ENCODE peak calls at places on chromosomes 12 and 14, in nine cellular contexts. One of them, this sample, is unnamed.

GRCh38 chr14:43786066-43786762 is 720.9 kb downstream of the FSCB start:
- DNase-seq in adrenal gland: no peak
- DNase-seq in tibial nerve: no peak
- DNase-seq in breast epithelium: no peak
- DNase-seq in pancreas: no peak
- DNase-seq in WERI-Rb-1: no peak
- DNase-seq in dorsolateral prefrontal cortex: no peak
- DNase-seq in Peyer's patch: no peak
- DNase-seq in upper lobe of right lung: no peak
- DNase-seq in this sample: no peak

GRCh38 chr12:127052491-127053232 is 1214.3 kb upstream of the TMEM132C start:
- DNase-seq in upper lobe of right lung: no peak
- DNase-seq in breast epithelium: no peak
- DNase-seq in pancreas: no peak
- DNase-seq in Peyer's patch: no peak
- DNase-seq in adrenal gland: no peak
- DNase-seq in dorsolateral prefrontal cortex: no peak
- DNase-seq in tibial nerve: no peak
- DNase-seq in WERI-Rb-1: no peak
- DNase-seq in this sample: peak; percentile 86

GRCh38 chr14:26828741-26829140 is 230.9 kb upstream of the NOVA1 start:
- DNase-seq in tibial nerve: no peak
- DNase-seq in Peyer's patch: no peak
- DNase-seq in dorsolateral prefrontal cortex: no peak
- DNase-seq in pancreas: no peak
- DNase-seq in breast epithelium: no peak
- DNase-seq in WERI-Rb-1: no peak
- DNase-seq in upper lobe of right lung: no peak
- DNase-seq in adrenal gland: no peak
- DNase-seq in this sample: no peak

GRCh38 chr14:28975084-28975483 is 208.5 kb downstream of the FOXG1 start:
- DNase-seq in WERI-Rb-1: no peak
- DNase-seq in breast epithelium: no peak
- DNase-seq in tibial nerve: no peak
- DNase-seq in upper lobe of right lung: no peak
- DNase-seq in adrenal gland: no peak
- DNase-seq in pancreas: no peak
- DNase-seq in dorsolateral prefrontal cortex: no peak
- DNase-seq in Peyer's patch: no peak
- DNase-seq in this sample: no peak

GRCh38 chr12:86254399-86255107 is 1.6 kb downstream of the MGAT4C start:
- DNase-seq in adrenal gland: no peak
- DNase-seq in tibial nerve: no peak
- DNase-seq in breast epithelium: no peak
- DNase-seq in Peyer's patch: no peak
- DNase-seq in pancreas: no peak
- DNase-seq in WERI-Rb-1: no peak
- DNase-seq in dorsolateral prefrontal cortex: no peak
- DNase-seq in upper lobe of right lung: no peak
- DNase-seq in this sample: no peak

GRCh38 chr12:70549340-70550179 is 87.7 kb downstream of the PTPRB start:
- DNase-seq in Peyer's patch: no peak
- DNase-seq in WERI-Rb-1: no peak
- DNase-seq in tibial nerve: no peak
- DNase-seq in upper lobe of right lung: no peak
- DNase-seq in dorsolateral prefrontal cortex: no peak
- DNase-seq in pancreas: no peak
- DNase-seq in adrenal gland: no peak
- DNase-seq in breast epithelium: no peak
- DNase-seq in this sample: no peak

GRCh38 chr14:56195219-56195618 is 77.0 kb downstream of the PELI2 start:
- DNase-seq in Peyer's patch: no peak
- DNase-seq in dorsolateral prefrontal cortex: no peak
- DNase-seq in breast epithelium: no peak
- DNase-seq in adrenal gland: no peak
- DNase-seq in tibial nerve: no peak
- DNase-seq in pancreas: no peak
- DNase-seq in WERI-Rb-1: no peak
- DNase-seq in upper lobe of right lung: no peak
- DNase-seq in this sample: no peak

GRCh38 chr12:68259318-68259940 is 6.0 kb upstream of the IL22 start:
- DNase-seq in breast epithelium: no peak
- DNase-seq in dorsolateral prefrontal cortex: no peak
- DNase-seq in tibial nerve: no peak
- DNase-seq in Peyer's patch: no peak
- DNase-seq in pancreas: no peak
- DNase-seq in upper lobe of right lung: no peak
- DNase-seq in adrenal gland: no peak
- DNase-seq in WERI-Rb-1: no peak
- DNase-seq in this sample: peak; percentile 82

GRCh38 chr12:49535921-49536525 is 2.8 kb upstream of the KCNH3 start:
- DNase-seq in tibial nerve: no peak
- DNase-seq in breast epithelium: no peak
- DNase-seq in pancreas: no peak
- DNase-seq in dorsolateral prefrontal cortex: no peak
- DNase-seq in WERI-Rb-1: no peak
- DNase-seq in Peyer's patch: no peak
- DNase-seq in upper lobe of right lung: no peak
- DNase-seq in adrenal gland: no peak
- DNase-seq in this sample: peak; percentile 89

GRCh38 chr12:104944252-104944651 is 13.8 kb downstream of the SLC41A2 start:
- DNase-seq in adrenal gland: no peak
- DNase-seq in pancreas: no peak
- DNase-seq in upper lobe of right lung: no peak
- DNase-seq in tibial nerve: no peak
- DNase-seq in breast epithelium: no peak
- DNase-seq in WERI-Rb-1: no peak
- DNase-seq in dorsolateral prefrontal cortex: no peak
- DNase-seq in Peyer's patch: no peak
- DNase-seq in this sample: no peak

GRCh38 chr12:12901158-12901791 is 9.9 kb downstream of the GPRC5A start:
- DNase-seq in breast epithelium: no peak
- DNase-seq in pancreas: no peak
- DNase-seq in upper lobe of right lung: no peak
- DNase-seq in Peyer's patch: no peak
- DNase-seq in dorsolateral prefrontal cortex: peak; percentile 48
- DNase-seq in WERI-Rb-1: peak; percentile 77
- DNase-seq in tibial nerve: peak; percentile 64
- DNase-seq in adrenal gland: peak; percentile 89
- DNase-seq in this sample: peak; percentile 86

GRCh38 chr12:92324849-92325500 is 179.3 kb upstream of the BTG1 start:
- DNase-seq in WERI-Rb-1: peak; percentile 83
- DNase-seq in breast epithelium: no peak
- DNase-seq in upper lobe of right lung: no peak
- DNase-seq in adrenal gland: no peak
- DNase-seq in Peyer's patch: no peak
- DNase-seq in dorsolateral prefrontal cortex: no peak
- DNase-seq in pancreas: no peak
- DNase-seq in tibial nerve: no peak
- DNase-seq in this sample: no peak

GRCh38 chr12:125853670-125854069 is 788.4 kb downstream of the AACS start:
- DNase-seq in pancreas: no peak
- DNase-seq in dorsolateral prefrontal cortex: no peak
- DNase-seq in adrenal gland: no peak
- DNase-seq in tibial nerve: no peak
- DNase-seq in breast epithelium: no peak
- DNase-seq in upper lobe of right lung: no peak
- DNase-seq in WERI-Rb-1: no peak
- DNase-seq in Peyer's patch: no peak
- DNase-seq in this sample: no peak

GRCh38 chr12:11651785-11652184 is 2.3 kb downstream of the ETV6 start:
- DNase-seq in adrenal gland: no peak
- DNase-seq in pancreas: no peak
- DNase-seq in dorsolateral prefrontal cortex: no peak
- DNase-seq in upper lobe of right lung: no peak
- DNase-seq in breast epithelium: no peak
- DNase-seq in tibial nerve: no peak
- DNase-seq in WERI-Rb-1: no peak
- DNase-seq in Peyer's patch: no peak
- DNase-seq in this sample: no peak

DNA sequence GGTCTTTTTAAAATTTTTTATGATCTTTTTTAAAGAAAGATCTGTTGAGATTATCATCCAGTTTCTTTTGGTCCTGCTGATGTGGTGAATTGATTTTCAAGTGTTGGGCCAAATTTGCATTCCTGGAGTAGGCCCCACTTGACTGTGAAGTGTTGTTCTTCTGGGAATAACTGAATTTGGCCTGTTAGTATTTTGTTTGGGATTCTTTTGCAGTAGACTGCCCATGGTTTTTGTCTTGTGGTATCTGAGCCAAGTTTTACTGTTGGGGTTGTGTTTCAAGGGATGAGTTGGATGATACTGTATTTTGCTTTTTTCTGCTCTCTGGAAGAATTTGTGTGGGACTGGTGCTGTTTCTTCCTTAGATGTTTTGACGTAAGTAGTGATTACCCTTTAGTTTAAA is 4.0 kb upstream of the SYCP3 start:
- DNase-seq in adrenal gland: no peak
- DNase-seq in dorsolateral prefrontal cortex: no peak
- DNase-seq in upper lobe of right lung: no peak
- DNase-seq in tibial nerve: no peak
- DNase-seq in WERI-Rb-1: no peak
- DNase-seq in breast epithelium: no peak
- DNase-seq in Peyer's patch: no peak
- DNase-seq in pancreas: no peak
- DNase-seq in this sample: peak; percentile 74
- H3K27ac ChIP-seq in adrenal gland: no peak overlapping the region
- H3K27ac ChIP-seq in dorsolateral prefrontal cortex: no peak overlapping the region
- H3K27ac ChIP-seq in upper lobe of right lung: no peak overlapping the region
- H3K27ac ChIP-seq in tibial nerve: no peak overlapping the region
- H3K27ac ChIP-seq in WERI-Rb-1: no peak overlapping the region
- H3K27ac ChIP-seq in breast epithelium: no peak overlapping the region
- H3K27ac ChIP-seq in Peyer's patch: no peak overlapping the region
- H3K27ac ChIP-seq in pancreas: no peak overlapping the region
- H3K27ac ChIP-seq in this sample: no peak overlapping the region

GRCh38 chr12:114438635-114439256 is 32.8 kb upstream of the TBX5 start:
- DNase-seq in tibial nerve: no peak
- DNase-seq in adrenal gland: no peak
- DNase-seq in breast epithelium: no peak
- DNase-seq in Peyer's patch: no peak
- DNase-seq in dorsolateral prefrontal cortex: no peak
- DNase-seq in pancreas: no peak
- DNase-seq in upper lobe of right lung: no peak
- DNase-seq in WERI-Rb-1: no peak
- DNase-seq in this sample: no peak

GRCh38 chr12:114440450-114441383 is 34.8 kb upstream of the TBX5 start:
- DNase-seq in Peyer's patch: no peak
- DNase-seq in breast epithelium: no peak
- DNase-seq in upper lobe of right lung: no peak
- DNase-seq in adrenal gland: no peak
- DNase-seq in WERI-Rb-1: no peak
- DNase-seq in tibial nerve: no peak
- DNase-seq in dorsolateral prefrontal cortex: no peak
- DNase-seq in pancreas: no peak
- DNase-seq in this sample: no peak

GRCh38 chr12:114443607-114444421 is 37.9 kb upstream of the TBX5 start:
- DNase-seq in dorsolateral prefrontal cortex: no peak
- DNase-seq in Peyer's patch: no peak
- DNase-seq in pancreas: no peak
- DNase-seq in breast epithelium: no peak
- DNase-seq in tibial nerve: no peak
- DNase-seq in WERI-Rb-1: no peak
- DNase-seq in upper lobe of right lung: no peak
- DNase-seq in adrenal gland: no peak
- DNase-seq in this sample: no peak

GRCh38 chr12:114439306-114439705 is 33.4 kb upstream of the TBX5 start:
- DNase-seq in Peyer's patch: no peak
- DNase-seq in adrenal gland: no peak
- DNase-seq in breast epithelium: no peak
- DNase-seq in dorsolateral prefrontal cortex: no peak
- DNase-seq in tibial nerve: no peak
- DNase-seq in pancreas: no peak
- DNase-seq in upper lobe of right lung: no peak
- DNase-seq in WERI-Rb-1: no peak
- DNase-seq in this sample: no peak

GRCh38 chr12:114439833-114440449 is 34.0 kb upstream of the TBX5 start:
- DNase-seq in pancreas: no peak
- DNase-seq in Peyer's patch: no peak
- DNase-seq in dorsolateral prefrontal cortex: no peak
- DNase-seq in upper lobe of right lung: no peak
- DNase-seq in breast epithelium: no peak
- DNase-seq in adrenal gland: no peak
- DNase-seq in WERI-Rb-1: no peak
- DNase-seq in tibial nerve: no peak
- DNase-seq in this sample: no peak
- H3K27me3 ChIP-seq in pancreas: peaks cover 45% of the 10 kb centered on the region
- H3K27me3 ChIP-seq in Peyer's patch: no peaks in the 10 kb centered on the region
- H3K27me3 ChIP-seq in dorsolateral prefrontal cortex: peaks cover 82% of the 10 kb centered on the region
- H3K27me3 ChIP-seq in upper lobe of right lung: peaks cover 71% of the 10 kb centered on the region
- H3K27me3 ChIP-seq in breast epithelium: peaks cover 79% of the 10 kb centered on the region
- H3K27me3 ChIP-seq in adrenal gland: peaks cover 74% of the 10 kb centered on the region
- H3K27me3 ChIP-seq in WERI-Rb-1: peaks cover 80% of the 10 kb centered on the region
- H3K27me3 ChIP-seq in tibial nerve: peaks cover 71% of the 10 kb centered on the region
- H3K27me3 ChIP-seq in this sample: peaks cover 13% of the 10 kb centered on the region

DNA sequence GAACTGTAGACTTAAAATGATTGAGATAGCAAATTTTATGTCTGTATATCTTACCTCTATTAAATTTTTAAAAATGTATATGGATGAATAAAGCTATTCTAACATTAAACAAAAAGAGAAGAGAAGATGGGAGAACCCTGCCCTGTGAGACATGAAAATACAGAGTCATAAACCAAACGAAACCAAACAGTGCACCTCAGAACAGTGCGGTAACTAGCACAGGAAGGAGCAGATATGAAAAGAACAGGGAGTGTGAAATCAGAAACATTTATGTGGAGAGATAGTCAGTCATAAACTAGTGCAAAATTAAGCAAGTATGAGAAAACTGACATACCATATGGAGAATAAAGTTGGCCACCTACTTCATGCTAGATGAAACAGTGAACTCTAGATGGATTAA is 135.1 kb downstream of the ERC1 start:
- DNase-seq in Peyer's patch: no peak
- DNase-seq in dorsolateral prefrontal cortex: no peak
- DNase-seq in adrenal gland: no peak
- DNase-seq in WERI-Rb-1: no peak
- DNase-seq in upper lobe of right lung: no peak
- DNase-seq in tibial nerve: no peak
- DNase-seq in breast epithelium: no peak
- DNase-seq in pancreas: no peak
- DNase-seq in this sample: no peak
- H3K27ac ChIP-seq in Peyer's patch: no peak overlapping the region
- H3K27ac ChIP-seq in dorsolateral prefrontal cortex: no peak overlapping the region
- H3K27ac ChIP-seq in adrenal gland: no peak overlapping the region
- H3K27ac ChIP-seq in WERI-Rb-1: no peak overlapping the region
- H3K27ac ChIP-seq in upper lobe of right lung: no peak overlapping the region
- H3K27ac ChIP-seq in tibial nerve: no peak overlapping the region
- H3K27ac ChIP-seq in breast epithelium: no peak overlapping the region
- H3K27ac ChIP-seq in pancreas: no peak overlapping the region
- H3K27ac ChIP-seq in this sample: no peak overlapping the region

DNA sequence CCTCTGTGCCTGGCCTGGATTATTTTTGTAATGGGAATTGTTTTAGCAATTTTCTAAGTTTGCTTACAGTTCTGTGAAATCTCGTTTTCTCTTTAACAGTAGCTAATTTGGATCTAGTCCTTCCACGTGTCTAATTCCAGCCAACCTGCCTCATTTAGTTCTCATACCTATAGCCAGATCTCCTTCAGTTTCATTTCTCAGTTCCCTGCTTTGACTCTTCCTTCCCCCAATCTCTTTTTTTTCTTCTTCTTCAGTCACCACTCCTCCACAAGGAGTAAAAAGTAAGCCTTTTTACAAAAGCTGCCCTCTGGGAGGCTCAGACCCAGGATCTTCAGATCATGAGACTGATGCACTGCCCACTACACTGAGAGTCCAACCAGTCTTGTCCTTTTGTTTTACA is 1.4 kb downstream of the THTPA start:
- DNase-seq in Peyer's patch: no peak
- DNase-seq in adrenal gland: no peak
- DNase-seq in upper lobe of right lung: no peak
- DNase-seq in pancreas: no peak
- DNase-seq in WERI-Rb-1: no peak
- DNase-seq in dorsolateral prefrontal cortex: no peak
- DNase-seq in breast epithelium: no peak
- DNase-seq in tibial nerve: no peak
- DNase-seq in this sample: peak; percentile 22
- H3K27me3 ChIP-seq in Peyer's patch: no peaks in the 10 kb centered on the region
- H3K27me3 ChIP-seq in adrenal gland: no peaks in the 10 kb centered on the region
- H3K27me3 ChIP-seq in upper lobe of right lung: no peaks in the 10 kb centered on the region
- H3K27me3 ChIP-seq in pancreas: no peaks in the 10 kb centered on the region
- H3K27me3 ChIP-seq in WERI-Rb-1: no peaks in the 10 kb centered on the region
- H3K27me3 ChIP-seq in dorsolateral prefrontal cortex: no peaks in the 10 kb centered on the region
- H3K27me3 ChIP-seq in breast epithelium: no peaks in the 10 kb centered on the region
- H3K27me3 ChIP-seq in tibial nerve: no peaks in the 10 kb centered on the region
- H3K27me3 ChIP-seq in this sample: no peaks in the 10 kb centered on the region